ENCODE peak calls at places on chromosomes 4 and X, in nine cellular contexts. One of them, this sample, is unnamed.

GRCh38 chr4:3193531-3194203 is 55.3 kb upstream of the MSANTD1 start:
- DNase-seq in fibroblast of lung: peak; percentile 49
- DNase-seq in naive thymus-derived CD4-positive, alpha-beta T cell: peak; percentile 55
- DNase-seq in neuronal stem cell: no peak
- DNase-seq in Peyer's patch: no peak
- DNase-seq in heart left ventricle: no peak
- DNase-seq in hepatocyte: no peak
- DNase-seq in SK-N-SH: peak; percentile 53
- DNase-seq in astrocyte: no peak
- DNase-seq in this sample: no peak

GRCh38 chr4:77538144-77538543 is 67.5 kb upstream of the CXCL13 start:
- DNase-seq in SK-N-SH: no peak
- DNase-seq in astrocyte: peak; percentile 71
- DNase-seq in hepatocyte: no peak
- DNase-seq in heart left ventricle: no peak
- DNase-seq in naive thymus-derived CD4-positive, alpha-beta T cell: no peak
- DNase-seq in neuronal stem cell: no peak
- DNase-seq in Peyer's patch: no peak
- DNase-seq in fibroblast of lung: peak; percentile 79
- DNase-seq in this sample: no peak

GRCh38 chr4:146442801-146443200 is 78.9 kb downstream of the SLC10A7 start:
- DNase-seq in fibroblast of lung: peak; percentile 48
- DNase-seq in heart left ventricle: no peak
- DNase-seq in SK-N-SH: no peak
- DNase-seq in astrocyte: peak; percentile 61
- DNase-seq in hepatocyte: no peak
- DNase-seq in neuronal stem cell: no peak
- DNase-seq in Peyer's patch: no peak
- DNase-seq in naive thymus-derived CD4-positive, alpha-beta T cell: no peak
- DNase-seq in this sample: no peak

GRCh38 chr4:105461221-105462041 is 12.4 kb downstream of the PPA2 start:
- DNase-seq in Peyer's patch: no peak
- DNase-seq in neuronal stem cell: no peak
- DNase-seq in heart left ventricle: no peak
- DNase-seq in hepatocyte: no peak
- DNase-seq in naive thymus-derived CD4-positive, alpha-beta T cell: no peak
- DNase-seq in fibroblast of lung: peak; percentile 18
- DNase-seq in SK-N-SH: no peak
- DNase-seq in astrocyte: peak; percentile 57
- DNase-seq in this sample: no peak

GRCh38 chr4:98293089-98293887 is 32.1 kb downstream of the RAP1GDS1 start:
- DNase-seq in astrocyte: peak; percentile 24
- DNase-seq in SK-N-SH: no peak
- DNase-seq in Peyer's patch: no peak
- DNase-seq in heart left ventricle: no peak
- DNase-seq in hepatocyte: no peak
- DNase-seq in neuronal stem cell: no peak
- DNase-seq in fibroblast of lung: no peak
- DNase-seq in naive thymus-derived CD4-positive, alpha-beta T cell: no peak
- DNase-seq in this sample: no peak

GRCh38 chrX:31580227-31580626 is 508.4 kb upstream of the FTHL17 start:
- DNase-seq in astrocyte: peak; percentile 25
- DNase-seq in neuronal stem cell: no peak
- DNase-seq in naive thymus-derived CD4-positive, alpha-beta T cell: no peak
- DNase-seq in SK-N-SH: no peak
- DNase-seq in fibroblast of lung: no peak
- DNase-seq in Peyer's patch: no peak
- DNase-seq in heart left ventricle: no peak
- DNase-seq in hepatocyte: no peak
- DNase-seq in this sample: no peak

GRCh38 chrX:134999469-134999868 is 8.7 kb downstream of the SMIM10 start:
- DNase-seq in hepatocyte: peak; percentile 26
- DNase-seq in fibroblast of lung: peak; percentile 83
- DNase-seq in naive thymus-derived CD4-positive, alpha-beta T cell: no peak
- DNase-seq in neuronal stem cell: no peak
- DNase-seq in astrocyte: peak; percentile 38
- DNase-seq in heart left ventricle: no peak
- DNase-seq in Peyer's patch: no peak
- DNase-seq in SK-N-SH: peak; percentile 45
- DNase-seq in this sample: no peak

GRCh38 chr4:155342142-155342541 is 34.6 kb downstream of the MAP9 start:
- DNase-seq in hepatocyte: no peak
- DNase-seq in heart left ventricle: no peak
- DNase-seq in neuronal stem cell: no peak
- DNase-seq in naive thymus-derived CD4-positive, alpha-beta T cell: no peak
- DNase-seq in fibroblast of lung: peak; percentile 35
- DNase-seq in SK-N-SH: no peak
- DNase-seq in astrocyte: peak; percentile 40
- DNase-seq in Peyer's patch: no peak
- DNase-seq in this sample: no peak

GRCh38 chrX:141814213-141814857 is 23.8 kb upstream of the MAGEC3 start:
- DNase-seq in hepatocyte: peak; percentile 42
- DNase-seq in naive thymus-derived CD4-positive, alpha-beta T cell: no peak
- DNase-seq in fibroblast of lung: no peak
- DNase-seq in neuronal stem cell: no peak
- DNase-seq in Peyer's patch: no peak
- DNase-seq in astrocyte: no peak
- DNase-seq in heart left ventricle: no peak
- DNase-seq in SK-N-SH: no peak
- DNase-seq in this sample: no peak

GRCh38 chr4:107747748-107748486 is 27.9 kb upstream of the PAPSS1 start:
- DNase-seq in heart left ventricle: no peak
- DNase-seq in hepatocyte: no peak
- DNase-seq in naive thymus-derived CD4-positive, alpha-beta T cell: no peak
- DNase-seq in astrocyte: no peak
- DNase-seq in fibroblast of lung: no peak
- DNase-seq in SK-N-SH: no peak
- DNase-seq in neuronal stem cell: no peak
- DNase-seq in Peyer's patch: no peak
- DNase-seq in this sample: no peak

GRCh38 chrX:123648028-123648810 is 84.6 kb downstream of the THOC2 start:
- DNase-seq in Peyer's patch: peak; percentile 60
- DNase-seq in neuronal stem cell: peak; percentile 44
- DNase-seq in SK-N-SH: no peak
- DNase-seq in heart left ventricle: peak; percentile 3
- DNase-seq in hepatocyte: peak; percentile 83
- DNase-seq in astrocyte: peak; percentile 74
- DNase-seq in naive thymus-derived CD4-positive, alpha-beta T cell: peak; percentile 27
- DNase-seq in fibroblast of lung: peak; percentile 71
- DNase-seq in this sample: peak; percentile 69

GRCh38 chr4:73918058-73918457 is 48.9 kb downstream of the CXCL1 start:
- DNase-seq in astrocyte: no peak
- DNase-seq in naive thymus-derived CD4-positive, alpha-beta T cell: no peak
- DNase-seq in neuronal stem cell: no peak
- DNase-seq in SK-N-SH: no peak
- DNase-seq in hepatocyte: no peak
- DNase-seq in heart left ventricle: no peak
- DNase-seq in Peyer's patch: no peak
- DNase-seq in fibroblast of lung: no peak
- DNase-seq in this sample: no peak

GRCh38 chrX:13009844-13010243 is 34.6 kb downstream of the FAM9C start:
- DNase-seq in hepatocyte: no peak
- DNase-seq in fibroblast of lung: no peak
- DNase-seq in naive thymus-derived CD4-positive, alpha-beta T cell: no peak
- DNase-seq in neuronal stem cell: no peak
- DNase-seq in astrocyte: no peak
- DNase-seq in heart left ventricle: no peak
- DNase-seq in Peyer's patch: no peak
- DNase-seq in SK-N-SH: no peak
- DNase-seq in this sample: no peak

GRCh38 chrX:13013353-13014110 is 30.9 kb downstream of the FAM9C start:
- DNase-seq in naive thymus-derived CD4-positive, alpha-beta T cell: peak; percentile 42
- DNase-seq in astrocyte: no peak
- DNase-seq in hepatocyte: peak; percentile 61
- DNase-seq in heart left ventricle: peak; percentile 30
- DNase-seq in fibroblast of lung: peak; percentile 31
- DNase-seq in SK-N-SH: no peak
- DNase-seq in Peyer's patch: no peak
- DNase-seq in neuronal stem cell: no peak
- DNase-seq in this sample: no peak

GRCh38 chrX:13014111-13015094 is 30.0 kb downstream of the FAM9C start:
- DNase-seq in neuronal stem cell: no peak
- DNase-seq in naive thymus-derived CD4-positive, alpha-beta T cell: no peak
- DNase-seq in Peyer's patch: no peak
- DNase-seq in SK-N-SH: no peak
- DNase-seq in astrocyte: no peak
- DNase-seq in hepatocyte: no peak
- DNase-seq in heart left ventricle: no peak
- DNase-seq in fibroblast of lung: no peak
- DNase-seq in this sample: no peak

GRCh38 chrX:13010546-13010945 is 33.9 kb downstream of the FAM9C start:
- DNase-seq in hepatocyte: no peak
- DNase-seq in astrocyte: no peak
- DNase-seq in heart left ventricle: no peak
- DNase-seq in SK-N-SH: no peak
- DNase-seq in neuronal stem cell: no peak
- DNase-seq in fibroblast of lung: no peak
- DNase-seq in naive thymus-derived CD4-positive, alpha-beta T cell: no peak
- DNase-seq in Peyer's patch: no peak
- DNase-seq in this sample: no peak

GRCh38 chrX:13015536-13016236 is 28.7 kb downstream of the FAM9C start:
- DNase-seq in hepatocyte: no peak
- DNase-seq in astrocyte: no peak
- DNase-seq in Peyer's patch: no peak
- DNase-seq in fibroblast of lung: no peak
- DNase-seq in neuronal stem cell: no peak
- DNase-seq in heart left ventricle: no peak
- DNase-seq in SK-N-SH: no peak
- DNase-seq in naive thymus-derived CD4-positive, alpha-beta T cell: no peak
- DNase-seq in this sample: no peak
- H3K27ac ChIP-seq in hepatocyte: peak overlapping the region; percentile 50
- H3K27ac ChIP-seq in astrocyte: no peak overlapping the region
- H3K27ac ChIP-seq in Peyer's patch: peak overlapping the region; percentile 15
- H3K27ac ChIP-seq in fibroblast of lung: no peak overlapping the region
- H3K27ac ChIP-seq in neuronal stem cell: no peak overlapping the region
- H3K27ac ChIP-seq in heart left ventricle: no peak overlapping the region
- H3K27ac ChIP-seq in SK-N-SH: no peak overlapping the region
- H3K27ac ChIP-seq in naive thymus-derived CD4-positive, alpha-beta T cell: no peak overlapping the region
- H3K27ac ChIP-seq in this sample: no peak overlapping the region

DNA sequence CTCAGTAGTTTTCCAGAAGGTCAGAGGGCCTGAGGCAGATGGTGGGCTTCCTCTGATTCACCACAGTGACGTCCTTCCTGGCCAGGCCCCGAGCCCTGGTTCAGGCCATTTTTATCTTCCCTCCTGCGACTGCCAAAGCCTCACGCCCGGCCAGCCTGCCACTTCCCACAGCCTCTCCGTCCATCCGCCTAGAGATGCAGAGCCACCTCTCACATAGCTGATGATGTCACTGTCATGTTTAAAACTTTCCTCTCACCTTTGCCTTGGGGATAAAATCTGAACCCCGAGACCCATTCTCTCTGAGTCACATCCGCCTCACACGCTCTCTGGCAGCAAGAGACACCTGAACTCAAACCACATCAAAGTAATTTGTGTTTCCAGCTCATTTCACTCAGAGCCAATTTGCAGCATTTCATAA is 175.4 kb downstream of the QDPR start:
- DNase-seq in astrocyte: peak; percentile 68
- DNase-seq in naive thymus-derived CD4-positive, alpha-beta T cell: peak; percentile 77
- DNase-seq in neuronal stem cell: no peak
- DNase-seq in hepatocyte: no peak
- DNase-seq in Peyer's patch: no peak
- DNase-seq in fibroblast of lung: no peak
- DNase-seq in heart left ventricle: peak; percentile 31
- DNase-seq in SK-N-SH: no peak
- DNase-seq in this sample: no peak
- H3K27ac ChIP-seq in astrocyte: no peak overlapping the region
- H3K27ac ChIP-seq in naive thymus-derived CD4-positive, alpha-beta T cell: no peak overlapping the region
- H3K27ac ChIP-seq in neuronal stem cell: no peak overlapping the region
- H3K27ac ChIP-seq in hepatocyte: no peak overlapping the region
- H3K27ac ChIP-seq in Peyer's patch: peak overlapping the region; percentile 25
- H3K27ac ChIP-seq in fibroblast of lung: no peak overlapping the region
- H3K27ac ChIP-seq in heart left ventricle: no peak overlapping the region
- H3K27ac ChIP-seq in SK-N-SH: no peak overlapping the region
- H3K27ac ChIP-seq in this sample: no peak overlapping the region

GRCh38 chr4:81600511-81601269 is 129.0 kb upstream of the RASGEF1B start:
- DNase-seq in SK-N-SH: no peak
- DNase-seq in hepatocyte: no peak
- DNase-seq in neuronal stem cell: peak; percentile 30
- DNase-seq in naive thymus-derived CD4-positive, alpha-beta T cell: no peak
- DNase-seq in fibroblast of lung: no peak
- DNase-seq in Peyer's patch: no peak
- DNase-seq in astrocyte: no peak
- DNase-seq in heart left ventricle: peak; percentile 66
- DNase-seq in this sample: peak; percentile 57

GRCh38 chr4:81599646-81600231 is 128.0 kb upstream of the RASGEF1B start:
- DNase-seq in Peyer's patch: no peak
- DNase-seq in fibroblast of lung: peak; percentile 40
- DNase-seq in heart left ventricle: no peak
- DNase-seq in hepatocyte: no peak
- DNase-seq in naive thymus-derived CD4-positive, alpha-beta T cell: no peak
- DNase-seq in SK-N-SH: no peak
- DNase-seq in astrocyte: no peak
- DNase-seq in neuronal stem cell: no peak
- DNase-seq in this sample: no peak

GRCh38 chr4:81602853-81603252 is 131.1 kb upstream of the RASGEF1B start:
- DNase-seq in fibroblast of lung: no peak
- DNase-seq in heart left ventricle: no peak
- DNase-seq in hepatocyte: no peak
- DNase-seq in astrocyte: no peak
- DNase-seq in naive thymus-derived CD4-positive, alpha-beta T cell: no peak
- DNase-seq in neuronal stem cell: no peak
- DNase-seq in Peyer's patch: no peak
- DNase-seq in SK-N-SH: no peak
- DNase-seq in this sample: no peak

GRCh38 chr4:81604683-81605082 is 133.0 kb upstream of the RASGEF1B start:
- DNase-seq in fibroblast of lung: no peak
- DNase-seq in neuronal stem cell: no peak
- DNase-seq in SK-N-SH: no peak
- DNase-seq in Peyer's patch: no peak
- DNase-seq in naive thymus-derived CD4-positive, alpha-beta T cell: no peak
- DNase-seq in heart left ventricle: no peak
- DNase-seq in hepatocyte: no peak
- DNase-seq in astrocyte: no peak
- DNase-seq in this sample: no peak

DNA sequence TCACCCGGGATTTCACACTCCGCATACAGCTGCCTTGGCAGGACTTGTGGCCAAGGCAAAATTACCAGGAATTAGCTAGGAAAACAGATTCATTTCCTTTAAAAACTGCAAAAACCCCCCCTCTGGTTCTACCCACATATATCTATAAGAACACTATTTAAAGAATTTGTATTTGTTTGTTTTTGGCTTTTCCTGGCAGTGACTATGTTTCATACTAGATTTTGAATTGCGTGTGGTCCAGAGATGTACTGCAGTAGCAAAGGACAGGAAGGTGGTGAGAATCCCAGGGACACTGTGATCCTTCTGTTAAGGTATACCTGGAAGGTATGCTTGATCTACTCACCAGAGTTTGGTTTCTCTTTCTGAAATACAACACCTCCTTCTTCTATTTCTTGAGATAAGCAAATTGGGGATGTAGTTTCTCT is 129.6 kb upstream of the RASGEF1B start:
- DNase-seq in astrocyte: no peak
- DNase-seq in heart left ventricle: no peak
- DNase-seq in neuronal stem cell: no peak
- DNase-seq in hepatocyte: peak; percentile 36
- DNase-seq in Peyer's patch: no peak
- DNase-seq in SK-N-SH: no peak
- DNase-seq in fibroblast of lung: peak; percentile 63
- DNase-seq in naive thymus-derived CD4-positive, alpha-beta T cell: no peak
- DNase-seq in this sample: no peak
- H3K27ac ChIP-seq in astrocyte: no peak overlapping the region
- H3K27ac ChIP-seq in heart left ventricle: peak overlapping the region; percentile 3
- H3K27ac ChIP-seq in neuronal stem cell: peak overlapping the region; percentile 4
- H3K27ac ChIP-seq in hepatocyte: peak overlapping the region; percentile 64
- H3K27ac ChIP-seq in Peyer's patch: peak overlapping the region; percentile 22
- H3K27ac ChIP-seq in SK-N-SH: no peak overlapping the region
- H3K27ac ChIP-seq in fibroblast of lung: no peak overlapping the region
- H3K27ac ChIP-seq in naive thymus-derived CD4-positive, alpha-beta T cell: no peak overlapping the region
- H3K27ac ChIP-seq in this sample: no peak overlapping the region

GRCh38 chr4:126512998-126513397 is 1119.8 kb upstream of the INTU start:
- DNase-seq in naive thymus-derived CD4-positive, alpha-beta T cell: no peak
- DNase-seq in hepatocyte: no peak
- DNase-seq in Peyer's patch: no peak
- DNase-seq in fibroblast of lung: no peak
- DNase-seq in heart left ventricle: no peak
- DNase-seq in astrocyte: no peak
- DNase-seq in neuronal stem cell: no peak
- DNase-seq in SK-N-SH: no peak
- DNase-seq in this sample: no peak
- H3K27ac ChIP-seq in naive thymus-derived CD4-positive, alpha-beta T cell: no peak overlapping the region
- H3K27ac ChIP-seq in hepatocyte: no peak overlapping the region
- H3K27ac ChIP-seq in Peyer's patch: no peak overlapping the region
- H3K27ac ChIP-seq in fibroblast of lung: no peak overlapping the region
- H3K27ac ChIP-seq in heart left ventricle: no peak overlapping the region
- H3K27ac ChIP-seq in astrocyte: no peak overlapping the region
- H3K27ac ChIP-seq in neuronal stem cell: no peak overlapping the region
- H3K27ac ChIP-seq in SK-N-SH: peak overlapping the region; percentile 76
- H3K27ac ChIP-seq in this sample: no peak overlapping the region